ENCODE peak calls at places on chromosome 12, in seven cellular contexts. W is anterior cingulate cortex, D is COR-L47, V is MCF 10A, M is body of pancreas, Y is adrenal gland, N is posterior cingulate gyrus. E is an unnamed sample.

GRCh38 chr12:1796515-1797010 is 23.8 kb upstream of the LRTM2 start:
- DNase-seq in M (peak; percentile 47), Y (no peak), V (no peak), N (no peak), W (no peak), D (no peak), E (no peak)

GRCh38 chr12:1281683-1282366 is 290.8 kb downstream of the ERC1 start:
- DNase-seq in W (no peak), Y (no peak), V (no peak), D (no peak), M (no peak), N (no peak), E (no peak)

GRCh38 chr12:12718853-12719252 is 1.7 kb downstream of the CDKN1B start:
- DNase-seq in M (no peak), V (peak; percentile 48), D (no peak), Y (no peak), W (no peak), N (no peak), E (peak; percentile 63)

GRCh38 chr12:46402861-46403731 is 30.5 kb upstream of the SLC38A2 start:
- DNase-seq in M (no peak), D (no peak), W (no peak), N (no peak), V (no peak), Y (no peak), E (no peak)

GRCh38 chr12:120844768-120845449 is 59.2 kb downstream of the SPPL3 start:
- DNase-seq in D (no peak), Y (no peak), V (no peak), W (no peak), N (no peak), M (no peak), E (no peak)

GRCh38 chr12:22610148-22610547 is 14.8 kb upstream of the ETNK1 start:
- DNase-seq in V (no peak), M (no peak), W (no peak), Y (no peak), D (no peak), N (no peak), E (no peak)

GRCh38 chr12:77299001-77299400 is 233.6 kb upstream of the E2F7 start:
- DNase-seq in W (no peak), N (no peak), V (peak; percentile 1), M (no peak), Y (no peak), D (no peak), E (no peak)

GRCh38 chr12:14853966-14854365 is 10.6 kb upstream of the ART4 start:
- DNase-seq in Y (peak; percentile 59), V (no peak), N (no peak), M (no peak), D (peak; percentile 19), W (no peak), E (no peak)

GRCh38 chr12:16524378-16524777 is 81.6 kb downstream of the LMO3 start:
- DNase-seq in V (no peak), Y (no peak), N (no peak), W (no peak), M (peak; percentile 15), D (no peak), E (no peak)

GRCh38 chr12:22687677-22688076 is 62.7 kb downstream of the ETNK1 start:
- DNase-seq in W (no peak), V (peak; percentile 21), Y (no peak), D (no peak), N (no peak), M (no peak), E (peak; percentile 16)

GRCh38 chr12:115752151-115752550 is 525.3 kb downstream of the MED13L start:
- DNase-seq in Y (peak; percentile 8), N (no peak), M (no peak), V (no peak), W (no peak), D (no peak), E (no peak)

GRCh38 chr12:52338241-52338960 is 17.2 kb upstream of the KRT83 start:
- DNase-seq in M (no peak), Y (no peak), N (no peak), V (peak; percentile 81), W (no peak), D (no peak), E (no peak)

GRCh38 chr12:30134229-30134628 is 350.5 kb upstream of the TMTC1 start:
- DNase-seq in N (no peak), Y (no peak), M (no peak), D (no peak), W (no peak), V (peak; percentile 63), E (peak; percentile 23)

GRCh38 chr12:66823857-66824570 is 145.1 kb upstream of the GRIP1 start:
- DNase-seq in N (no peak), M (no peak), Y (no peak), D (no peak), W (no peak), V (peak; percentile 69), E (no peak)

GRCh38 chr12:49121047-49121696 is 10.0 kb downstream of the TUBA1B start:
- DNase-seq in W (no peak), D (peak; percentile 48), N (no peak), Y (peak; percentile 80), V (peak; percentile 78), M (peak; percentile 51), E (no peak)

GRCh38 chr12:94571556-94571955 is 78.8 kb downstream of the TMCC3 start:
- DNase-seq in M (peak; percentile 37), W (no peak), V (peak; percentile 85), D (peak; percentile 64), N (no peak), Y (peak; percentile 65), E (no peak)

GRCh38 chr12:52691076-52691764 is 11.0 kb upstream of the KRT1 start:
- DNase-seq in N (no peak), D (peak; percentile 43), V (no peak), W (no peak), Y (no peak), M (no peak), E (no peak)

GRCh38 chr12:73935817-73936216 is 601.8 kb upstream of the ATXN7L3B start:
- DNase-seq in Y (no peak), W (no peak), V (peak; percentile 32), D (no peak), N (no peak), M (no peak), E (peak; percentile 21)

GRCh38 chr12:49865782-49866135 is 22.9 kb upstream of the BCDIN3D start:
- DNase-seq in D (no peak), N (no peak), Y (no peak), V (no peak), W (no peak), M (no peak), E (no peak)

GRCh38 chr12:91854725-91855124 is 290.9 kb downstream of the BTG1 start:
- DNase-seq in N (no peak), W (no peak), V (peak; percentile 26), D (no peak), Y (peak; percentile 25), M (no peak), E (no peak)

GRCh38 chr12:125193798-125194562 is 128.7 kb downstream of the AACS start:
- DNase-seq in N (no peak), Y (no peak), V (no peak), W (no peak), D (peak; percentile 20), M (no peak), E (no peak)

GRCh38 chr12:110100315-110100970 is 23.7 kb upstream of the IFT81 start:
- DNase-seq in V (peak; percentile 78), Y (peak; percentile 81), W (peak; percentile 49), D (peak; percentile 33), N (peak; percentile 42), M (peak; percentile 72), E (peak; percentile 95)

GRCh38 chr12:95836185-95836609 is 22.6 kb upstream of the SNRPF start:
- DNase-seq in Y (no peak), N (no peak), V (peak; percentile 42), M (no peak), D (peak; percentile 27), W (no peak), E (no peak)

GRCh38 chr12:56629459-56630179 is 507 bp downstream of the BAZ2A start:
- DNase-seq in M (no peak), Y (peak; percentile 38), D (no peak), V (peak; percentile 31), N (peak; percentile 36), W (no peak), E (peak; percentile 43)

GRCh38 chr12:6180300-6181051 is 19.7 kb upstream of the CD9 start:
- DNase-seq in D (no peak), V (peak; percentile 84), W (no peak), Y (peak; percentile 73), N (no peak), M (peak; percentile 48), E (no peak)

GRCh38 chr12:82937151-82937550 is 250.4 kb downstream of the TMTC2 start:
- DNase-seq in W (no peak), Y (no peak), V (no peak), D (no peak), M (no peak), N (no peak), E (no peak)

GRCh38 chr12:104957388-104958008 is 592 bp downstream of the SLC41A2 start:
- DNase-seq in V (peak; percentile 23), M (no peak), Y (peak; percentile 36), N (no peak), D (peak; percentile 12), W (no peak), E (peak; percentile 22)

GRCh38 chr12:68207276-68207675 is 18.3 kb downstream of the IL26 start:
- DNase-seq in N (no peak), D (peak; percentile 25), M (no peak), Y (no peak), W (no peak), V (no peak), E (no peak)

GRCh38 chr12:64781374-64782029 is 22.3 kb upstream of the GNS start:
- DNase-seq in W (no peak), N (no peak), M (peak; percentile 69), D (peak; percentile 46), V (peak; percentile 51), Y (peak; percentile 5), E (no peak)

GRCh38 chr12:48972213-48973021 is 882 bp upstream of the WNT10B start:
- DNase-seq in V (no peak), W (no peak), D (no peak), Y (no peak), M (no peak), N (no peak), E (no peak)

GRCh38 chr12:4791497-4791896 is 71.3 kb downstream of the GALNT8 start:
- DNase-seq in W (no peak), V (no peak), N (no peak), M (no peak), Y (no peak), D (no peak), E (no peak)

GRCh38 chr12:10771132-10771733 is 31.2 kb downstream of the TAS2R7 start:
- DNase-seq in D (no peak), M (no peak), V (peak; percentile 56), N (no peak), W (no peak), Y (no peak), E (peak; percentile 78)

GRCh38 chr12:85057370-85057963 is 21.3 kb downstream of the LRRIQ1 start:
- DNase-seq in N (no peak), M (peak; percentile 42), Y (peak; percentile 47), V (peak; percentile 70), W (no peak), D (peak; percentile 11), E (peak; percentile 69)

GRCh38 chr12:51923506-51924365 is 16.4 kb downstream of the ACVRL1 start:
- DNase-seq in D (no peak), M (peak; percentile 39), N (no peak), V (peak; percentile 44), Y (peak; percentile 48), W (no peak), E (peak; percentile 44)

GRCh38 chr12:72261885-72262284 is 10.3 kb upstream of the TRHDE start:
- DNase-seq in D (no peak), W (no peak), N (no peak), M (no peak), Y (no peak), V (no peak), E (no peak)

GRCh38 chr12:76478045-76478444 is 81.5 kb downstream of the OSBPL8 start:
- DNase-seq in D (no peak), V (no peak), M (no peak), Y (no peak), N (no peak), W (no peak), E (no peak)

GRCh38 chr12:28937196-28937595 is 211.9 kb upstream of the FAR2 start:
- DNase-seq in Y (no peak), V (peak; percentile 30), W (no peak), N (no peak), M (no peak), D (no peak), E (no peak)

E was measured in NAMALWA.